ENCODE peak calls at places on chromosomes 11 and 22, in four cellular contexts. Z is fibroblast of the aortic adventitia, V is foreskin fibroblast, X is NB4. N is an unnamed sample.
A peak's percentile ranks its signal among the peaks of the same experiment; 100 is the strongest.

GRCh38 chr11:106950067-106950491 is 68.2 kb downstream of the GUCY1A2 start:
- DNase-seq in Z (no peak), V (no peak), X (no peak), N (no peak)

GRCh38 chr22:19756288-19757128 is 4.1 kb upstream of the TBX1 start:
- DNase-seq in Z (no peak), V (no peak), X (peak; percentile 49), N (no peak)

GRCh38 chr11:79174045-79175008 is 266.5 kb downstream of the TENM4 start:
- DNase-seq in Z (peak; percentile 9), V (no peak), X (no peak), N (no peak)

GRCh38 chr11:83219095-83219494 is 25.6 kb downstream of the ANKRD42 start:
- DNase-seq in Z (no peak), V (no peak), X (peak; percentile 23), N (no peak)

GRCh38 chr11:77083553-77084245 is 16.9 kb downstream of the CAPN5 start:
- DNase-seq in Z (no peak), V (no peak), X (no peak), N (no peak)

GRCh38 chr11:86374586-86374985 is at the start of gene CCDC81:
- DNase-seq in Z (peak; percentile 6), V (no peak), X (no peak), N (no peak)

GRCh38 chr11:59261150-59261549 is 48.4 kb upstream of the MPEG1 start:
- DNase-seq in Z (no peak), V (no peak), X (no peak), N (no peak)

GRCh38 chr22:23220485-23221350 is 40.4 kb downstream of the BCR start:
- DNase-seq in Z (peak; percentile 90), V (peak; percentile 57), X (peak; percentile 86), N (no peak)

GRCh38 chr22:40008726-40009125 is 14.0 kb downstream of the FAM83F start:
- DNase-seq in Z (no peak), V (no peak), X (no peak), N (no peak)

GRCh38 chr11:47669856-47670255 is 27.5 kb upstream of the MTCH2 start:
- DNase-seq in Z (no peak), V (no peak), X (no peak), N (no peak)

GRCh38 chr11:67401495-67402191 is at the start of gene PPP1CA:
- DNase-seq in Z (peak; percentile 82), V (peak; percentile 81), X (peak; percentile 93), N (peak; percentile 79)

GRCh38 chr11:92330114-92330513 is 105.5 kb downstream of the FAT3 start:
- DNase-seq in Z (no peak), V (no peak), X (no peak), N (no peak)

GRCh38 chr11:18390088-18390487 is 4.3 kb upstream of the LDHA start:
- DNase-seq in Z (no peak), V (no peak), X (no peak), N (no peak)

GRCh38 chr11:12137005-12137690 is 26.8 kb downstream of the MICAL2 start:
- DNase-seq in Z (no peak), V (no peak), X (no peak), N (no peak)

GRCh38 chr11:12135185-12135584 is 24.8 kb downstream of the MICAL2 start:
- DNase-seq in Z (no peak), V (no peak), X (no peak), N (no peak)

GRCh38 chr11:12140186-12140938 is 30.0 kb downstream of the MICAL2 start:
- DNase-seq in Z (no peak), V (no peak), X (no peak), N (no peak)

GRCh38 chr11:12139144-12139881 is 28.9 kb downstream of the MICAL2 start:
- DNase-seq in Z (peak; percentile 90), V (peak; percentile 47), X (no peak), N (peak; percentile 35)

GRCh38 chr11:12137938-12138731 is 27.7 kb downstream of the MICAL2 start:
- DNase-seq in Z (peak; percentile 74), V (peak; percentile 60), X (no peak), N (peak; percentile 98)
- TF ChIP-seq CTCF in Z (no peak), V (no peak), X (no peak), N (no peak)

GRCh38 chr11:72850832-72851231 is 36.6 kb downstream of the ATG16L2 start:
- DNase-seq in Z (no peak), V (no peak), X (no peak), N (no peak)

GRCh38 chr11:72844356-72844755 is 30.1 kb downstream of the ATG16L2 start:
- DNase-seq in Z (no peak), V (peak; percentile 78), X (no peak), N (no peak)

GRCh38 chr11:72851726-72852125 is 37.5 kb downstream of the ATG16L2 start:
- DNase-seq in Z (no peak), V (no peak), X (no peak), N (no peak)

GRCh38 chr11:72848846-72849466 is 34.7 kb downstream of the ATG16L2 start:
- DNase-seq in Z (peak; percentile 51), V (peak; percentile 22), X (peak; percentile 67), N (peak; percentile 18)
- TF ChIP-seq CTCF in Z (peak; percentile 70), V (peak; percentile 73), X (peak; percentile 90), N (peak; percentile 75)

DNA sequence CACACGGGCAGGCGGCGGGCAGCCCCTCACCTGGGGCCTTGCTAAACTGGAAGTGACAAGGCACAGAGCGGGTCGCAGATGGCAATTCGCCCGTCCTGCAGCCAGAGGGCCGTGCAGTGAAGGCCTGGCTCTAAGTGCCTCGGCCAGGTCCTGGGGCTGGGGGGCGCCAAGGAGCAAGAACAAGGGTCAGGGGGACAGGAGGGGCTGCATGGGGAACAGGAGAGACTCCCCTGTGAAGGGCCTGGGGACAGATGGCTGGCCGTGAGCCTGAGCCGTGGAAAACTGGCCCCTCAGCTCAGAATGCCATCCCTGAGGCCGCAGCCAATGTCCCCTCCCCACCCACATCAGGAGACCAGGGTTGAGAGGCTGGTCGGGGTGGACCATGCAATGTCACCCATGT is 60.0 kb downstream of the RTL6 start:
- DNase-seq in Z (no peak), V (no peak), X (no peak), N (no peak)
- TF ChIP-seq CTCF in Z (no peak), V (no peak), X (peak; percentile 8), N (no peak)

GRCh38 chr22:41535244-41535643 is 9.0 kb downstream of the POLR3H start:
- DNase-seq in Z (no peak), V (no peak), X (no peak), N (peak; percentile 38)
- TF ChIP-seq CTCF in Z (peak; percentile 33), V (peak; percentile 34), X (no peak), N (peak; percentile 45)

DNA sequence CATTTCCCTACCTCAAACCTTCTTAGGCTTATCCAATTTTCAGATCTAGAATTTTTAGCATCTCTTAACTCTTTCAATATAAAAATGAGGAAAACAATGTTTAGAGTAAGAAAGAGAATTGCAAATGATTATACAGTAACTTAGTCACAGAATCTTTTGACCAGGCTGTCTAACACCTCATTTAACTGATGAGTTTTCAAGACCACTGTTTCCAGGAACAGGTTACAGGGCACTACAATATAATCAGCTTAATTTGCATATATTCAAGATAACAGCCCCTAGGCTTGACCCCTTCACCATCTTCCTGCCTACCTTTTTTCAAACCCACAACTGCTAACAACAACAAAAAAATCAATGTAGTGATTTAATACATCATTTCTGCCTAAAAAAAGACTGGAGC is 12.7 kb downstream of the NUMA1 start:
- DNase-seq in Z (no peak), V (no peak), X (no peak), N (no peak)
- TF ChIP-seq CTCF in Z (no peak), V (no peak), X (no peak), N (no peak)

GRCh38 chr11:36540998-36541397 is 26.8 kb upstream of the RAG1 start:
- DNase-seq in Z (peak; percentile 25), V (peak; percentile 35), X (peak; percentile 32), N (peak; percentile 55)
- TF ChIP-seq CTCF in Z (peak; percentile 15), V (peak; percentile 34), X (peak; percentile 25), N (peak; percentile 67)

DNA sequence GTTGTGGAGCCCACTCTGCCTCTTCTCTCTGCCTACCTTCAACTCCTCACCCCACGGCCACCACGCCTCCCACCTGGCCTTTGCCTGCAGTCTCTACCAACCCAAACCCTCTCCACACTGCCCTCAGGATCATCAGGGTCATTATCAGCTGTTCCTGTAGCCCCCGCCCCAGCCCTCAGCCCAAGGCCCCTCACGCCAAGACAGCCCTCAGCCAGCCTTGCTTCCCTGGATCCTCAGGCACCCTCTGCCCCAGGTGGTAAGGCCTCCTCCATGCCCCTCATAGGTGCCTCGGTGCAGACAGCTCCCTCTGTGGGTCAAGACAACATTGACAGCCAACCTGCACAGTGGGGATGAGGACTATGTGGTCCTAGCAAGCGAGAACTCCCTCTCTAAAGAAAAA is 1.7 kb downstream of the SBF1 start:
- DNase-seq in Z (no peak), V (no peak), X (peak; percentile 53), N (no peak)
- TF ChIP-seq CTCF in Z (peak; percentile 32), V (peak; percentile 35), X (peak; percentile 49), N (peak; percentile 59)

N was measured in HFFc6.